ENCODE peak calls at places on chromosomes 3 and 15, in six cellular contexts. W is A549; I is vagina; Y is cardiac muscle cell; Z is CD8-positive, alpha-beta T cell; U is transverse colon. A is an unnamed sample.
A peak's percentile ranks its signal among the peaks of the same experiment; 100 is the strongest.

GRCh38 chr3:154188846-154189245 is 67.7 kb downstream of the ARHGEF26 start:
- DNase-seq in W (no peak), I (no peak), Y (no peak), Z (no peak), U (no peak), A (no peak)

GRCh38 chr3:45210308-45211038 is 15.6 kb downstream of the TMEM158 start:
- DNase-seq in W (peak; percentile 70), I (no peak), Y (peak; percentile 85), Z (peak; percentile 85), U (peak; percentile 90), A (no peak)

GRCh38 chr15:59892995-59893394 is 111.1 kb upstream of the FOXB1 start:
- DNase-seq in W (no peak), I (no peak), Y (peak; percentile 76), Z (no peak), U (no peak), A (no peak)

GRCh38 chr3:12705981-12706380 is 42.1 kb upstream of the RAF1 start:
- DNase-seq in W (no peak), I (no peak), Y (no peak), Z (no peak), U (no peak), A (no peak)

GRCh38 chr3:184409331-184409926 is 29.6 kb downstream of the CHRD start:
- DNase-seq in W (no peak), I (no peak), Y (no peak), Z (no peak), U (no peak), A (no peak)

GRCh38 chr3:184740509-184741258 is 28.8 kb upstream of the MAGEF1 start:
- DNase-seq in W (no peak), I (peak; percentile 86), Y (no peak), Z (no peak), U (no peak), A (no peak)

GRCh38 chr3:122859021-122859805 is 64.3 kb downstream of the SLC49A4 start:
- DNase-seq in W (no peak), I (no peak), Y (no peak), Z (no peak), U (no peak), A (no peak)

GRCh38 chr3:136343446-136343845 is 93.3 kb downstream of the PCCB start:
- DNase-seq in W (peak; percentile 18), I (no peak), Y (no peak), Z (no peak), U (no peak), A (no peak)

GRCh38 chr15:40754574-40754882 is 526 bp downstream of the RMDN3 start:
- DNase-seq in W (no peak), I (peak; percentile 89), Y (peak; percentile 32), Z (no peak), U (peak; percentile 54), A (no peak)

GRCh38 chr15:35038655-35039534 is 46.2 kb downstream of the NANOGP8 start:
- DNase-seq in W (no peak), I (no peak), Y (no peak), Z (no peak), U (no peak), A (no peak)

GRCh38 chr15:72907733-72908132 is 124.2 kb upstream of the ADPGK start:
- DNase-seq in W (no peak), I (no peak), Y (peak; percentile 95), Z (no peak), U (no peak), A (peak; percentile 5)

GRCh38 chr15:60212536-60212935 is 185.2 kb downstream of the ANXA2 start:
- DNase-seq in W (peak; percentile 20), I (no peak), Y (no peak), Z (no peak), U (no peak), A (no peak)

GRCh38 chr3:31041161-31041978 is 146.9 kb upstream of the GADL1 start:
- DNase-seq in W (peak; percentile 29), I (no peak), Y (peak; percentile 40), Z (no peak), U (no peak), A (no peak)

DNA sequence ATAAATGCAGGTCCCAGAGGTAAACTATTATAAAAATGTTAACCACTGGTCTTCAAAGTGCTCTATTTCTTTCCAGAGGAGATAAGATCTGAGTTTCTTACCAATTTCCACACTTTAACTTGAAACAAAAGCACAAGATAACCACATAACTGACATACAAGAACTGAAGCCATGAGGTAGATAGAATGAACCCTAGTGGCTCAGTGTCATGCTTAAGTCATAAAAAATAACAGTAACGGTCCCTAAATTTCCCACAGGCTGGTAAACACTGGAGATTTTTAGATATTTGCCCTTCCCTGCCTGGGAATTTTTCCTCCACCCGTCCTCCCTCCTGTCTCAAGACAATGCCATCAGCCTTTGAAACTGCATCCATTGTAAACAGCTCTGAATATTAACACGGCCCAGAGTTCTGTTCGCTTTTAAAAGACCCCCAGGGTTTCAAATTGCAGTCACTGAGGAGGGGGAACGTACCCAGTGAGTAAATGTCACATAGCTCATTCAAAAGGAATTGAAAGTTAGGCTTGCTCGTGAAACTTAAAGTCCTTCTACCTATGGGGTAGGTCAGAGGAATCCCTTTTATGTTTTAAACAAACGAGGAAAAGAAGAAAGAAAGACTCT is 5.7 kb downstream of the LRIG1 start:
- DNase-seq in W (no peak), I (no peak), Y (no peak), Z (no peak), U (no peak), A (no peak)
- H3K27ac ChIP-seq in W (no peak overlapping the region), I (no peak overlapping the region), Y (peak overlapping the region; percentile 76), Z (no peak overlapping the region), U (peak overlapping the region; percentile 97), A (no peak overlapping the region)

DNA sequence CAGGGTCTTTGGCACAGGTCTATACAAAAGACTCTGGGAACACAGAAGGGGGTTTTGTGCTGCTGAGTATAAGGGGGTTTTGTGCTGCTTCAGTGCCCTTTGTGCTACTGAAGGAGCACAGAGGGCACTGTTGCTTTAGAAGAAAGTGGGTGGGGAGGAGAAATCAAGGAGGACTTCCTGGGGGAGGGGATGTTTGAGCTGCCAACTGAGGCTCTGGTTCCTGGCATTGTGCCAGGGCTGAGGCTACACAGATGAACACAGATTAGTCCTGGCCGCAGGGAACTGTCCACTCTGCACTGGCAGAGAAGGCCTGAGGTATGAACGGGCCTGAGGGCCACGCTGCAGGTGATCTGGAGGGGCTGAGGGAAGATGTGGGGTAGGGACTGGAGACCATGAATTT is 32.2 kb upstream of the SEC13 start:
- DNase-seq in W (no peak), I (no peak), Y (no peak), Z (no peak), U (no peak), A (no peak)
- H3K27ac ChIP-seq in W (no peak overlapping the region), I (no peak overlapping the region), Y (no peak overlapping the region), Z (no peak overlapping the region), U (no peak overlapping the region), A (no peak overlapping the region)

DNA sequence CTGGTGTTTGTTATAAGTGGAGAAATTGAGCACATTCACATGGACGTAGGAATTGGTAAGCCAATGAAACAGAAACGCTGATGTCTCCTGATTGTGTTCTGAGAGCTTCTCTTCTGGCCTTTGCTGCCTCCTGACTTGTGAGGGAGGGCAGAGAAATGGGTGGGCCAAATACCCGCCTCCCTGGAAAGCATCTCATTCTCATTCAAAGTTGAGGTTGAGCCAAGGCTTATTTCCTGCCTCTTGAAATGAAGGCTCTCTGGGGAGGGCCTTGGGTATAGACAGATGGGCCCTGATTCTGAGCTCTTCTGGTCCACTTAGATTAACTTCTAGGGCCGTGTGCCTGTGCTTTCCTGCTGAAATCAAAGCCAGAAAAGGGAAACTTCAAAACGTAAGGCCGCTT is 57.4 kb upstream of the MYZAP start:
- DNase-seq in W (no peak), I (no peak), Y (no peak), Z (no peak), U (no peak), A (no peak)
- H3K27ac ChIP-seq in W (no peak overlapping the region), I (peak overlapping the region; percentile 56), Y (peak overlapping the region; percentile 89), Z (no peak overlapping the region), U (no peak overlapping the region), A (no peak overlapping the region)

GRCh38 chr3:100776736-100777135 is 67.4 kb downstream of the TFG start:
- DNase-seq in W (no peak), I (no peak), Y (no peak), Z (no peak), U (no peak), A (no peak)

GRCh38 chr3:100779475-100779874 is 70.2 kb downstream of the TFG start:
- DNase-seq in W (no peak), I (no peak), Y (no peak), Z (no peak), U (no peak), A (no peak)

GRCh38 chr3:100776097-100776729 is 66.9 kb downstream of the TFG start:
- DNase-seq in W (no peak), I (no peak), Y (no peak), Z (no peak), U (no peak), A (no peak)

GRCh38 chr3:100775669-100776068 is 66.4 kb downstream of the TFG start:
- DNase-seq in W (no peak), I (no peak), Y (no peak), Z (no peak), U (no peak), A (no peak)

DNA sequence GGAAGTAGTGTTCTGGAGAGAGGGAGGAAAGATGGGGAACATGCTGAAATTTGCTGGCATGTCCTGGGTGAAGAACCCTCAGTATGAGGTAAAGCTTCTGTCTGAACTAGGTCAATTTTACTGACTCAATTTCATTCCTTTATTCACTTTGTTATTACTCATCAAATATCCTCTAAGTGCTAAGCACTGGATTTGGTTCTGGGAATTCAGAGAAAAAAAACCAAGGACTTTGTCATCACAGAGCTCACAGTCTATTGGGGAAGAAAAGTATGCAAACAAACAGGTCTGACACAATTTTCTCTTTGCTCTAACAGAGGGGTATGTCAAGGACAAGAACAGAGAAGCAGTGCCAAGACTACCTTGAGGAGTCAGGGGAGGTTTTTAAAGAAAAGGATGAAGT is 68.0 kb downstream of the TFG start:
- DNase-seq in W (no peak), I (no peak), Y (no peak), Z (no peak), U (no peak), A (no peak)
- H3K27ac ChIP-seq in W (no peak overlapping the region), I (no peak overlapping the region), Y (no peak overlapping the region), Z (no peak overlapping the region), U (no peak overlapping the region), A (no peak overlapping the region)

DNA sequence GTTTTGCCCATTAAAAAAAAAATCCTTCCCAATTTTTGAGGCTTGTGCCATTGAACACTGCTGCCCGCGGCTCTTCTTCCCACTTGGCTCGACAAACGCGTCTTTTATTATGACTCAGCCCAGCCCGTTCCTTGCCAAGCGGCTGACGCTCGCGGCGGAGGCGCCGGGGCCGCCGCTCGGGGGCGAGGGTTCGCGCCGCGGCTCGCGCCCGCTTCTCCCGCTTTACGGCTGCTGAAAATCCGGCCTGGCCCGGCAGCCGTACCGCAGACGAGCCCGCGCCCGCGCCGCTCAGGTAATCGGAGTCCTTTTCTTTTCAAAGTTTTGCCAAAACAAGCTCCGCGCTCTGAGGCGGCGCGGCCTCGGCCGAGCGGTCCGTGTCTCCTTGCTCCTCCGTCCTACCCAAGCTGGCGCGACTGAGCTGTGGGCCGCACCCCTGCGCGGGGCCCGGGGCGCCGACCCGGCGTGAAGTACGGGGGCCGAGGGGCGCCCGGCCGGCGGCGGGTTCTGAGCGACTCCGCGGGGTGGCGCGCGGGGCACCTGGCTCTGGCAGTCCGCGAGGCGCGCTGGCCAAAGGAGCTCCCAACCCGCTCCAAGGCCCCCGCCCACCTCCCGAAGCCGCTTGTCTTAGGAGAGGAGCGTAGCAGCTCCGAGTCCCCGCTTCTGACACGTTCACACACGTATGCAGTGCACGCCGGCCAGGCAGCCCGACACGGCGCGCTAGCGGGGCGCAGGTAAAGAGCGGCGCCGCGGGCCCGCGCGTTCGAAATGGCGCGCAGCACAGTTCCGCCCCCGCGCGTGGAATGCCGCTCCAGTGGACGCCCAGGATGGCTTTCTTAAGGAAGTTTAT is 418.2 kb upstream of the NAALADL2 start:
- DNase-seq in W (peak; percentile 81), I (peak; percentile 92), Y (peak; percentile 94), Z (peak; percentile 43), U (peak; percentile 85), A (peak; percentile 84)
- H3K27ac ChIP-seq in W (peak overlapping the region; percentile 98), I (peak overlapping the region; percentile 91), Y (peak overlapping the region; percentile 96), Z (peak overlapping the region; percentile 66), U (peak overlapping the region; percentile 97), A (peak overlapping the region; percentile 79)

A was measured in substantia nigra.